ENCODE peak calls at places on chromosome 21, in five cellular contexts. One of them, this sample, is unnamed.

GRCh38 chr21:41611966-41612606 is 104.1 kb upstream of the TMPRSS2 start:
- DNase-seq in CD4-positive, alpha-beta T cell: no peak
- DNase-seq in esophagus squamous epithelium: no peak
- DNase-seq in stomach: peak; percentile 63
- DNase-seq in vagina: no peak
- DNase-seq in this sample: peak; percentile 33

GRCh38 chr21:32132409-32132808 is 146.4 kb downstream of the MIS18A start:
- DNase-seq in vagina: no peak
- DNase-seq in CD4-positive, alpha-beta T cell: no peak
- DNase-seq in stomach: no peak
- DNase-seq in esophagus squamous epithelium: no peak
- DNase-seq in this sample: no peak

GRCh38 chr21:14210738-14211137 is at the start of gene LIPI:
- DNase-seq in stomach: no peak
- DNase-seq in vagina: no peak
- DNase-seq in CD4-positive, alpha-beta T cell: no peak
- DNase-seq in esophagus squamous epithelium: no peak
- DNase-seq in this sample: no peak

GRCh38 chr21:36624105-36624504 is 74.8 kb upstream of the SIM2 start:
- DNase-seq in esophagus squamous epithelium: no peak
- DNase-seq in stomach: no peak
- DNase-seq in vagina: no peak
- DNase-seq in CD4-positive, alpha-beta T cell: no peak
- DNase-seq in this sample: no peak

GRCh38 chr21:35529141-35529863 is 480.2 kb upstream of the RUNX1 start:
- DNase-seq in esophagus squamous epithelium: no peak
- DNase-seq in stomach: no peak
- DNase-seq in CD4-positive, alpha-beta T cell: no peak
- DNase-seq in vagina: no peak
- DNase-seq in this sample: peak; percentile 62

GRCh38 chr21:26127918-26128317 is 42.7 kb downstream of the APP start:
- DNase-seq in vagina: no peak
- DNase-seq in stomach: no peak
- DNase-seq in esophagus squamous epithelium: no peak
- DNase-seq in CD4-positive, alpha-beta T cell: no peak
- DNase-seq in this sample: peak; percentile 70

GRCh38 chr21:33977721-33978369 is 62.2 kb upstream of the ATP5PO start:
- DNase-seq in esophagus squamous epithelium: no peak
- DNase-seq in vagina: peak; percentile 28
- DNase-seq in stomach: no peak
- DNase-seq in CD4-positive, alpha-beta T cell: no peak
- DNase-seq in this sample: no peak

GRCh38 chr21:42414928-42415769 is 11.4 kb downstream of the UBASH3A start:
- DNase-seq in vagina: no peak
- DNase-seq in esophagus squamous epithelium: no peak
- DNase-seq in stomach: peak; percentile 43
- DNase-seq in CD4-positive, alpha-beta T cell: peak; percentile 71
- DNase-seq in this sample: peak; percentile 3

GRCh38 chr21:30990514-30991304 is 47.6 kb downstream of the KRTAP19-8 start:
- DNase-seq in vagina: no peak
- DNase-seq in stomach: no peak
- DNase-seq in CD4-positive, alpha-beta T cell: no peak
- DNase-seq in esophagus squamous epithelium: no peak
- DNase-seq in this sample: no peak
- TF ChIP-seq CTCF in vagina: no peak
- TF ChIP-seq CTCF in stomach: no peak
- TF ChIP-seq CTCF in CD4-positive, alpha-beta T cell: no peak
- TF ChIP-seq CTCF in esophagus squamous epithelium: no peak
- TF ChIP-seq CTCF in this sample: no peak

DNA sequence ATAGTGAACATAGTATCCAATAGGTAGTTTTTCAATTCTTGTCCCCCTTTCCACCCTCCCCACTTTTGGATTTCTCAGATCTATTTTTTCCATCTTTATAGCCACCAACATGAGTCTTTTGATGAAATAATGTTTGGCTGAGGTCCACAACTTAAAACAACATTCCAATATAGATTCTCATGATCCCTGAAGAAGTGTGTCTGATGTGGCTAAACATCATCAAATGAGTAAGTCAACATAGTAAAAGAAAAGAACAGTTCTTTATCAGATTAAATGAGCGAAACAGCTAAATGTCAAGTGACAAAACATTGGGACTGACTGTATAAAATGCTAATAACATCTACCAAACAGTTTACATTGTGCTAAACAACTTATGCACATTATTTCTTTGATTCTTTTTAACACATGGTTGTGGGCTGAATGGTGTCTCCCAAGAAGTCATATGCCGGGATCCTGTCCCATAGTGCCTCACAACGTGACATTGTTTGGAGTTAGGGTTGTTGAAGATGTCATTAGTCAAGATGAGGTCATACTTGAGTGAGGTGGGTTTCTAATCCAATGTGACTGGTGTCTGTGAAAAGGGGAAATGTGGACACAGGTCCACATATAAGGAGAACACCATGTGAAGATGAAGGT is 453.6 kb downstream of the LTN1 start:
- DNase-seq in esophagus squamous epithelium: no peak
- DNase-seq in stomach: no peak
- DNase-seq in CD4-positive, alpha-beta T cell: no peak
- DNase-seq in vagina: no peak
- DNase-seq in this sample: peak; percentile 91
- H3K27ac ChIP-seq in esophagus squamous epithelium: no peak overlapping the region
- H3K27ac ChIP-seq in stomach: no peak overlapping the region
- H3K27ac ChIP-seq in CD4-positive, alpha-beta T cell: no peak overlapping the region
- H3K27ac ChIP-seq in vagina: peak overlapping the region; percentile 41
- H3K27ac ChIP-seq in this sample: peak overlapping the region; percentile 85

GRCh38 chr21:44489962-44490361 is 34.7 kb downstream of the LRRC3 start:
- DNase-seq in CD4-positive, alpha-beta T cell: no peak
- DNase-seq in stomach: no peak
- DNase-seq in vagina: no peak
- DNase-seq in esophagus squamous epithelium: no peak
- DNase-seq in this sample: no peak
- TF ChIP-seq CTCF in CD4-positive, alpha-beta T cell: no peak
- TF ChIP-seq CTCF in stomach: no peak
- TF ChIP-seq CTCF in vagina: no peak
- TF ChIP-seq CTCF in esophagus squamous epithelium: no peak
- TF ChIP-seq CTCF in this sample: peak; percentile 13

GRCh38 chr21:38308785-38309119 is 52.0 kb downstream of the KCNJ15 start:
- DNase-seq in esophagus squamous epithelium: no peak
- DNase-seq in stomach: no peak
- DNase-seq in CD4-positive, alpha-beta T cell: no peak
- DNase-seq in vagina: no peak
- DNase-seq in this sample: no peak
- H3K27ac ChIP-seq in esophagus squamous epithelium: no peak overlapping the region
- H3K27ac ChIP-seq in stomach: no peak overlapping the region
- H3K27ac ChIP-seq in CD4-positive, alpha-beta T cell: no peak overlapping the region
- H3K27ac ChIP-seq in vagina: no peak overlapping the region
- H3K27ac ChIP-seq in this sample: no peak overlapping the region

This sample was measured in fibroblast of lung.